ENCODE peak calls at places on chromosomes 5 and 9, in ten cellular contexts. One of them, this sample, is unnamed.

GRCh38 chr5:55205001-55205400 is 22.1 kb downstream of the MCIDAS start:
- DNase-seq in HL-60: no peak
- DNase-seq in PC-3: peak
- DNase-seq in lower lobe of right lung: no peak
- DNase-seq in neuronal stem cell: no peak
- DNase-seq in HepG2: no peak
- DNase-seq in brain microvascular endothelial cell: no peak
- DNase-seq in right atrium auricular region: no peak
- DNase-seq in right cardiac atrium: no peak
- DNase-seq in CD4-positive, alpha-beta memory T cell: no peak
- DNase-seq in this sample: no peak

GRCh38 chr9:129656795-129657390 is 8.6 kb upstream of the PRRX2 start:
- DNase-seq in neuronal stem cell: no peak
- DNase-seq in right atrium auricular region: no peak
- DNase-seq in lower lobe of right lung: no peak
- DNase-seq in right cardiac atrium: peak
- DNase-seq in brain microvascular endothelial cell: peak
- DNase-seq in PC-3: peak
- DNase-seq in CD4-positive, alpha-beta memory T cell: no peak
- DNase-seq in HepG2: peak
- DNase-seq in HL-60: no peak
- DNase-seq in this sample: no peak

GRCh38 chr9:93480728-93481324 is 27.4 kb upstream of the FAM120AOS start:
- DNase-seq in HepG2: no peak
- DNase-seq in right atrium auricular region: no peak
- DNase-seq in right cardiac atrium: no peak
- DNase-seq in HL-60: no peak
- DNase-seq in brain microvascular endothelial cell: no peak
- DNase-seq in lower lobe of right lung: no peak
- DNase-seq in neuronal stem cell: no peak
- DNase-seq in PC-3: no peak
- DNase-seq in CD4-positive, alpha-beta memory T cell: no peak
- DNase-seq in this sample: no peak

GRCh38 chr5:124059200-124059599 is 547.2 kb downstream of the CSNK1G3 start:
- DNase-seq in PC-3: peak
- DNase-seq in CD4-positive, alpha-beta memory T cell: no peak
- DNase-seq in right atrium auricular region: no peak
- DNase-seq in lower lobe of right lung: no peak
- DNase-seq in HepG2: no peak
- DNase-seq in HL-60: no peak
- DNase-seq in brain microvascular endothelial cell: no peak
- DNase-seq in right cardiac atrium: no peak
- DNase-seq in neuronal stem cell: no peak
- DNase-seq in this sample: no peak

GRCh38 chr9:87850405-87850804 is 32.3 kb upstream of the SPATA31E1 start:
- DNase-seq in HL-60: no peak
- DNase-seq in right atrium auricular region: no peak
- DNase-seq in right cardiac atrium: no peak
- DNase-seq in CD4-positive, alpha-beta memory T cell: no peak
- DNase-seq in brain microvascular endothelial cell: peak
- DNase-seq in neuronal stem cell: no peak
- DNase-seq in PC-3: peak
- DNase-seq in lower lobe of right lung: no peak
- DNase-seq in HepG2: no peak
- DNase-seq in this sample: no peak

GRCh38 chr5:170632985-170633234 is 129.1 kb downstream of the KCNIP1 start:
- DNase-seq in HL-60: peak
- DNase-seq in right atrium auricular region: no peak
- DNase-seq in neuronal stem cell: peak
- DNase-seq in HepG2: no peak
- DNase-seq in brain microvascular endothelial cell: no peak
- DNase-seq in PC-3: peak
- DNase-seq in CD4-positive, alpha-beta memory T cell: no peak
- DNase-seq in right cardiac atrium: peak
- DNase-seq in lower lobe of right lung: peak
- DNase-seq in this sample: peak

GRCh38 chr5:181166812-181167733 is 19.7 kb downstream of the OR2V2 start:
- DNase-seq in HL-60: no peak
- DNase-seq in HepG2: no peak
- DNase-seq in lower lobe of right lung: no peak
- DNase-seq in neuronal stem cell: no peak
- DNase-seq in right atrium auricular region: no peak
- DNase-seq in brain microvascular endothelial cell: no peak
- DNase-seq in PC-3: peak
- DNase-seq in CD4-positive, alpha-beta memory T cell: no peak
- DNase-seq in right cardiac atrium: no peak
- DNase-seq in this sample: no peak

GRCh38 chr5:92332039-92332438 is 948.9 kb upstream of the ARRDC3 start:
- DNase-seq in PC-3: peak
- DNase-seq in neuronal stem cell: no peak
- DNase-seq in right atrium auricular region: no peak
- DNase-seq in lower lobe of right lung: no peak
- DNase-seq in HepG2: no peak
- DNase-seq in HL-60: no peak
- DNase-seq in CD4-positive, alpha-beta memory T cell: no peak
- DNase-seq in right cardiac atrium: no peak
- DNase-seq in brain microvascular endothelial cell: no peak
- DNase-seq in this sample: no peak

GRCh38 chr9:94017939-94018531 is 62.9 kb upstream of the BARX1 start:
- DNase-seq in HL-60: no peak
- DNase-seq in HepG2: no peak
- DNase-seq in brain microvascular endothelial cell: no peak
- DNase-seq in right cardiac atrium: no peak
- DNase-seq in lower lobe of right lung: no peak
- DNase-seq in neuronal stem cell: no peak
- DNase-seq in right atrium auricular region: no peak
- DNase-seq in PC-3: no peak
- DNase-seq in CD4-positive, alpha-beta memory T cell: no peak
- DNase-seq in this sample: no peak

GRCh38 chr5:38532165-38532669 is 24.2 kb downstream of the LIFR start:
- DNase-seq in brain microvascular endothelial cell: no peak
- DNase-seq in HL-60: no peak
- DNase-seq in neuronal stem cell: no peak
- DNase-seq in PC-3: no peak
- DNase-seq in right atrium auricular region: no peak
- DNase-seq in HepG2: no peak
- DNase-seq in CD4-positive, alpha-beta memory T cell: no peak
- DNase-seq in right cardiac atrium: no peak
- DNase-seq in lower lobe of right lung: no peak
- DNase-seq in this sample: no peak

GRCh38 chr9:76161546-76161945 is 232.7 kb downstream of the RFK start:
- DNase-seq in HL-60: no peak
- DNase-seq in right atrium auricular region: no peak
- DNase-seq in neuronal stem cell: no peak
- DNase-seq in brain microvascular endothelial cell: peak
- DNase-seq in PC-3: no peak
- DNase-seq in lower lobe of right lung: no peak
- DNase-seq in CD4-positive, alpha-beta memory T cell: no peak
- DNase-seq in HepG2: no peak
- DNase-seq in right cardiac atrium: peak
- DNase-seq in this sample: no peak

GRCh38 chr9:97425336-97425991 is 13.6 kb downstream of the TDRD7 start:
- DNase-seq in PC-3: no peak
- DNase-seq in CD4-positive, alpha-beta memory T cell: no peak
- DNase-seq in neuronal stem cell: no peak
- DNase-seq in right cardiac atrium: no peak
- DNase-seq in HepG2: no peak
- DNase-seq in brain microvascular endothelial cell: no peak
- DNase-seq in HL-60: no peak
- DNase-seq in lower lobe of right lung: no peak
- DNase-seq in right atrium auricular region: no peak
- DNase-seq in this sample: no peak

GRCh38 chr5:176892663-176893062 is 6.5 kb downstream of the HK3 start:
- DNase-seq in right atrium auricular region: no peak
- DNase-seq in CD4-positive, alpha-beta memory T cell: no peak
- DNase-seq in lower lobe of right lung: no peak
- DNase-seq in HepG2: no peak
- DNase-seq in neuronal stem cell: no peak
- DNase-seq in HL-60: no peak
- DNase-seq in brain microvascular endothelial cell: no peak
- DNase-seq in PC-3: no peak
- DNase-seq in right cardiac atrium: no peak
- DNase-seq in this sample: no peak

GRCh38 chr5:137296213-137296702 is 202.9 kb downstream of the SPOCK1 start:
- DNase-seq in brain microvascular endothelial cell: no peak
- DNase-seq in HL-60: no peak
- DNase-seq in right cardiac atrium: no peak
- DNase-seq in lower lobe of right lung: no peak
- DNase-seq in HepG2: no peak
- DNase-seq in CD4-positive, alpha-beta memory T cell: no peak
- DNase-seq in PC-3: peak
- DNase-seq in right atrium auricular region: no peak
- DNase-seq in neuronal stem cell: peak
- DNase-seq in this sample: no peak

GRCh38 chr9:89178162-89179120 is at the start of gene SHC3:
- DNase-seq in PC-3: no peak
- DNase-seq in neuronal stem cell: peak
- DNase-seq in HepG2: no peak
- DNase-seq in HL-60: no peak
- DNase-seq in lower lobe of right lung: no peak
- DNase-seq in CD4-positive, alpha-beta memory T cell: no peak
- DNase-seq in right atrium auricular region: no peak
- DNase-seq in right cardiac atrium: peak
- DNase-seq in brain microvascular endothelial cell: peak
- DNase-seq in this sample: no peak

GRCh38 chr9:137689745-137690529 is 71.1 kb downstream of the EHMT1 start:
- DNase-seq in right cardiac atrium: no peak
- DNase-seq in HL-60: no peak
- DNase-seq in brain microvascular endothelial cell: peak
- DNase-seq in lower lobe of right lung: no peak
- DNase-seq in right atrium auricular region: no peak
- DNase-seq in HepG2: peak
- DNase-seq in PC-3: peak
- DNase-seq in neuronal stem cell: no peak
- DNase-seq in CD4-positive, alpha-beta memory T cell: no peak
- DNase-seq in this sample: no peak
- H3K27ac ChIP-seq in right cardiac atrium: no peak
- H3K27ac ChIP-seq in HL-60: no peak
- H3K27ac ChIP-seq in brain microvascular endothelial cell: peak
- H3K27ac ChIP-seq in lower lobe of right lung: no peak
- H3K27ac ChIP-seq in right atrium auricular region: no peak
- H3K27ac ChIP-seq in HepG2: peak
- H3K27ac ChIP-seq in PC-3: no peak
- H3K27ac ChIP-seq in neuronal stem cell: no peak
- H3K27ac ChIP-seq in CD4-positive, alpha-beta memory T cell: no peak
- H3K27ac ChIP-seq in this sample: no peak

GRCh38 chr9:99345451-99345850 is 123.4 kb downstream of the SEC61B start:
- DNase-seq in right atrium auricular region: no peak
- DNase-seq in brain microvascular endothelial cell: no peak
- DNase-seq in CD4-positive, alpha-beta memory T cell: no peak
- DNase-seq in HepG2: no peak
- DNase-seq in PC-3: no peak
- DNase-seq in neuronal stem cell: no peak
- DNase-seq in lower lobe of right lung: no peak
- DNase-seq in HL-60: no peak
- DNase-seq in right cardiac atrium: no peak
- DNase-seq in this sample: no peak
- H3K27ac ChIP-seq in right atrium auricular region: no peak
- H3K27ac ChIP-seq in brain microvascular endothelial cell: no peak
- H3K27ac ChIP-seq in CD4-positive, alpha-beta memory T cell: no peak
- H3K27ac ChIP-seq in HepG2: no peak
- H3K27ac ChIP-seq in PC-3: peak
- H3K27ac ChIP-seq in neuronal stem cell: no peak
- H3K27ac ChIP-seq in lower lobe of right lung: no peak
- H3K27ac ChIP-seq in HL-60: no peak
- H3K27ac ChIP-seq in right cardiac atrium: no peak
- H3K27ac ChIP-seq in this sample: no peak

DNA sequence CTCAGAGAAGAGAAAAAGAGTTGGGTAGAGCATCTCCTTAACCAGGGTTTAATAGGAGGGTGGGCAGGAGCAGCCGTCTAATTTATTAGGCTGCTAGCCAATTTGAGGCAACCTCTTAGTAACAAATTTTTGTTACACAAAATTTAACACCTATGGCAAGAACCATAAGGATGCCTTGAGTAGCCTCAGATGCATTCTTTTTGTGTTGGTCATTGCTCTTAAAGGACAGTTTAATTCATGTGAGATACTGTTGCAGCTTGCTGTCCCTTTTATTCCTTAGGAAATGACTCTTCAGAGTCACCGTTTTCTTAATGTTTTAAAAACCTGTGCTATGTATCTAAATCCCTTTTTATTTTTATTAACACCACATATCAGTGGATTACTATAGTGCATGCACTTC is 255.1 kb downstream of the MAST4 start:
- DNase-seq in PC-3: peak
- DNase-seq in brain microvascular endothelial cell: no peak
- DNase-seq in HepG2: no peak
- DNase-seq in CD4-positive, alpha-beta memory T cell: no peak
- DNase-seq in right atrium auricular region: no peak
- DNase-seq in neuronal stem cell: no peak
- DNase-seq in lower lobe of right lung: no peak
- DNase-seq in HL-60: no peak
- DNase-seq in right cardiac atrium: no peak
- DNase-seq in this sample: no peak
- H3K27ac ChIP-seq in PC-3: no peak
- H3K27ac ChIP-seq in brain microvascular endothelial cell: no peak
- H3K27ac ChIP-seq in HepG2: no peak
- H3K27ac ChIP-seq in CD4-positive, alpha-beta memory T cell: no peak
- H3K27ac ChIP-seq in right atrium auricular region: no peak
- H3K27ac ChIP-seq in neuronal stem cell: no peak
- H3K27ac ChIP-seq in lower lobe of right lung: no peak
- H3K27ac ChIP-seq in HL-60: no peak
- H3K27ac ChIP-seq in right cardiac atrium: no peak
- H3K27ac ChIP-seq in this sample: no peak

GRCh38 chr5:69360442-69360841 is 8.9 kb downstream of the AK6 start:
- DNase-seq in right atrium auricular region: no peak
- DNase-seq in PC-3: no peak
- DNase-seq in neuronal stem cell: no peak
- DNase-seq in right cardiac atrium: no peak
- DNase-seq in lower lobe of right lung: no peak
- DNase-seq in HepG2: no peak
- DNase-seq in CD4-positive, alpha-beta memory T cell: no peak
- DNase-seq in HL-60: no peak
- DNase-seq in brain microvascular endothelial cell: no peak
- DNase-seq in this sample: no peak
- H3K27ac ChIP-seq in right atrium auricular region: no peak
- H3K27ac ChIP-seq in PC-3: no peak
- H3K27ac ChIP-seq in neuronal stem cell: no peak
- H3K27ac ChIP-seq in right cardiac atrium: no peak
- H3K27ac ChIP-seq in lower lobe of right lung: no peak
- H3K27ac ChIP-seq in HepG2: no peak
- H3K27ac ChIP-seq in CD4-positive, alpha-beta memory T cell: no peak
- H3K27ac ChIP-seq in HL-60: no peak
- H3K27ac ChIP-seq in brain microvascular endothelial cell: no peak
- H3K27ac ChIP-seq in this sample: no peak

This sample was measured in coronary artery.